ENCODE peak calls at places on chromosome 9, in five cellular contexts. One of them, this sample, is unnamed.

GRCh38 chr9:109627042-109627441 is 128.9 kb upstream of the PTPN3 start:
- DNase-seq in T follicular helper cell: no peak
- DNase-seq in stimulated activated CD4-positive, alpha-beta T cell treated with anti-CD3 and anti-CD28 coated beads, Interleukin-2, amount 100 ng/mL, for 24 hours: no peak
- DNase-seq in activated CD8-positive, alpha-beta memory T cell treated with anti-CD3 and anti-CD28 coated beads for 48 hours: no peak
- DNase-seq in GM10248: no peak
- DNase-seq in this sample: no peak

GRCh38 chr9:131738838-131739191 is 1.1 kb downstream of the RAPGEF1 start:
- DNase-seq in stimulated activated CD4-positive, alpha-beta T cell treated with anti-CD3 and anti-CD28 coated beads, Interleukin-2, amount 100 ng/mL, for 24 hours: no peak
- DNase-seq in GM10248: no peak
- DNase-seq in activated CD8-positive, alpha-beta memory T cell treated with anti-CD3 and anti-CD28 coated beads for 48 hours: no peak
- DNase-seq in T follicular helper cell: no peak
- DNase-seq in this sample: peak

GRCh38 chr9:120478208-120478607 is 101.8 kb downstream of the CDK5RAP2 start:
- DNase-seq in activated CD8-positive, alpha-beta memory T cell treated with anti-CD3 and anti-CD28 coated beads for 48 hours: no peak
- DNase-seq in stimulated activated CD4-positive, alpha-beta T cell treated with anti-CD3 and anti-CD28 coated beads, Interleukin-2, amount 100 ng/mL, for 24 hours: no peak
- DNase-seq in T follicular helper cell: no peak
- DNase-seq in GM10248: no peak
- DNase-seq in this sample: no peak

GRCh38 chr9:113599647-113600476 is 136.3 kb downstream of the RGS3 start:
- DNase-seq in activated CD8-positive, alpha-beta memory T cell treated with anti-CD3 and anti-CD28 coated beads for 48 hours: no peak
- DNase-seq in stimulated activated CD4-positive, alpha-beta T cell treated with anti-CD3 and anti-CD28 coated beads, Interleukin-2, amount 100 ng/mL, for 24 hours: no peak
- DNase-seq in T follicular helper cell: no peak
- DNase-seq in GM10248: no peak
- DNase-seq in this sample: no peak

GRCh38 chr9:27053369-27054057 is 48.0 kb upstream of the LRRC19 start:
- DNase-seq in GM10248: no peak
- DNase-seq in T follicular helper cell: no peak
- DNase-seq in stimulated activated CD4-positive, alpha-beta T cell treated with anti-CD3 and anti-CD28 coated beads, Interleukin-2, amount 100 ng/mL, for 24 hours: no peak
- DNase-seq in activated CD8-positive, alpha-beta memory T cell treated with anti-CD3 and anti-CD28 coated beads for 48 hours: no peak
- DNase-seq in this sample: no peak

GRCh38 chr9:114413909-114414308 is 26.1 kb upstream of the AKNA start:
- DNase-seq in T follicular helper cell: no peak
- DNase-seq in GM10248: peak
- DNase-seq in stimulated activated CD4-positive, alpha-beta T cell treated with anti-CD3 and anti-CD28 coated beads, Interleukin-2, amount 100 ng/mL, for 24 hours: no peak
- DNase-seq in activated CD8-positive, alpha-beta memory T cell treated with anti-CD3 and anti-CD28 coated beads for 48 hours: no peak
- DNase-seq in this sample: no peak

GRCh38 chr9:14439555-14439954 is 125.6 kb upstream of the NFIB start:
- DNase-seq in T follicular helper cell: no peak
- DNase-seq in activated CD8-positive, alpha-beta memory T cell treated with anti-CD3 and anti-CD28 coated beads for 48 hours: no peak
- DNase-seq in stimulated activated CD4-positive, alpha-beta T cell treated with anti-CD3 and anti-CD28 coated beads, Interleukin-2, amount 100 ng/mL, for 24 hours: no peak
- DNase-seq in GM10248: no peak
- DNase-seq in this sample: no peak

GRCh38 chr9:88085481-88085880 is 52.8 kb downstream of the SPATA31C2 start:
- DNase-seq in activated CD8-positive, alpha-beta memory T cell treated with anti-CD3 and anti-CD28 coated beads for 48 hours: no peak
- DNase-seq in T follicular helper cell: no peak
- DNase-seq in stimulated activated CD4-positive, alpha-beta T cell treated with anti-CD3 and anti-CD28 coated beads, Interleukin-2, amount 100 ng/mL, for 24 hours: no peak
- DNase-seq in GM10248: no peak
- DNase-seq in this sample: no peak

GRCh38 chr9:112774006-112774996 is 23.7 kb downstream of the SNX30 start:
- DNase-seq in T follicular helper cell: no peak
- DNase-seq in activated CD8-positive, alpha-beta memory T cell treated with anti-CD3 and anti-CD28 coated beads for 48 hours: no peak
- DNase-seq in stimulated activated CD4-positive, alpha-beta T cell treated with anti-CD3 and anti-CD28 coated beads, Interleukin-2, amount 100 ng/mL, for 24 hours: no peak
- DNase-seq in GM10248: no peak
- DNase-seq in this sample: no peak

GRCh38 chr9:73423891-73424290 is 272.2 kb downstream of the ANXA1 start:
- DNase-seq in GM10248: no peak
- DNase-seq in activated CD8-positive, alpha-beta memory T cell treated with anti-CD3 and anti-CD28 coated beads for 48 hours: no peak
- DNase-seq in T follicular helper cell: no peak
- DNase-seq in stimulated activated CD4-positive, alpha-beta T cell treated with anti-CD3 and anti-CD28 coated beads, Interleukin-2, amount 100 ng/mL, for 24 hours: no peak
- DNase-seq in this sample: no peak

GRCh38 chr9:86926130-86926529 is 21.2 kb downstream of the GAS1 start:
- DNase-seq in GM10248: no peak
- DNase-seq in stimulated activated CD4-positive, alpha-beta T cell treated with anti-CD3 and anti-CD28 coated beads, Interleukin-2, amount 100 ng/mL, for 24 hours: no peak
- DNase-seq in activated CD8-positive, alpha-beta memory T cell treated with anti-CD3 and anti-CD28 coated beads for 48 hours: no peak
- DNase-seq in T follicular helper cell: no peak
- DNase-seq in this sample: no peak

GRCh38 chr9:2623046-2623865 is 1.7 kb downstream of the VLDLR start:
- DNase-seq in GM10248: peak
- DNase-seq in stimulated activated CD4-positive, alpha-beta T cell treated with anti-CD3 and anti-CD28 coated beads, Interleukin-2, amount 100 ng/mL, for 24 hours: peak
- DNase-seq in activated CD8-positive, alpha-beta memory T cell treated with anti-CD3 and anti-CD28 coated beads for 48 hours: no peak
- DNase-seq in T follicular helper cell: no peak
- DNase-seq in this sample: peak

GRCh38 chr9:113572076-113572861 is 108.7 kb downstream of the RGS3 start:
- DNase-seq in GM10248: no peak
- DNase-seq in T follicular helper cell: no peak
- DNase-seq in activated CD8-positive, alpha-beta memory T cell treated with anti-CD3 and anti-CD28 coated beads for 48 hours: no peak
- DNase-seq in stimulated activated CD4-positive, alpha-beta T cell treated with anti-CD3 and anti-CD28 coated beads, Interleukin-2, amount 100 ng/mL, for 24 hours: no peak
- DNase-seq in this sample: no peak

GRCh38 chr9:76018244-76018643 is 127.8 kb downstream of the PCSK5 start:
- DNase-seq in T follicular helper cell: peak
- DNase-seq in GM10248: no peak
- DNase-seq in stimulated activated CD4-positive, alpha-beta T cell treated with anti-CD3 and anti-CD28 coated beads, Interleukin-2, amount 100 ng/mL, for 24 hours: no peak
- DNase-seq in activated CD8-positive, alpha-beta memory T cell treated with anti-CD3 and anti-CD28 coated beads for 48 hours: no peak
- DNase-seq in this sample: no peak

GRCh38 chr9:2390028-2390427 is 231.6 kb upstream of the VLDLR start:
- DNase-seq in activated CD8-positive, alpha-beta memory T cell treated with anti-CD3 and anti-CD28 coated beads for 48 hours: no peak
- DNase-seq in GM10248: no peak
- DNase-seq in stimulated activated CD4-positive, alpha-beta T cell treated with anti-CD3 and anti-CD28 coated beads, Interleukin-2, amount 100 ng/mL, for 24 hours: no peak
- DNase-seq in T follicular helper cell: no peak
- DNase-seq in this sample: no peak

GRCh38 chr9:137680445-137681358 is 61.9 kb downstream of the EHMT1 start:
- DNase-seq in T follicular helper cell: no peak
- DNase-seq in activated CD8-positive, alpha-beta memory T cell treated with anti-CD3 and anti-CD28 coated beads for 48 hours: no peak
- DNase-seq in GM10248: no peak
- DNase-seq in stimulated activated CD4-positive, alpha-beta T cell treated with anti-CD3 and anti-CD28 coated beads, Interleukin-2, amount 100 ng/mL, for 24 hours: no peak
- DNase-seq in this sample: no peak

GRCh38 chr9:114504341-114505186 is 709 bp downstream of the WHRN start:
- DNase-seq in activated CD8-positive, alpha-beta memory T cell treated with anti-CD3 and anti-CD28 coated beads for 48 hours: no peak
- DNase-seq in stimulated activated CD4-positive, alpha-beta T cell treated with anti-CD3 and anti-CD28 coated beads, Interleukin-2, amount 100 ng/mL, for 24 hours: peak
- DNase-seq in T follicular helper cell: peak
- DNase-seq in GM10248: peak
- DNase-seq in this sample: no peak

GRCh38 chr9:108300296-108301287 is 555.2 kb downstream of the ACTL7B start:
- DNase-seq in stimulated activated CD4-positive, alpha-beta T cell treated with anti-CD3 and anti-CD28 coated beads, Interleukin-2, amount 100 ng/mL, for 24 hours: no peak
- DNase-seq in T follicular helper cell: no peak
- DNase-seq in GM10248: no peak
- DNase-seq in activated CD8-positive, alpha-beta memory T cell treated with anti-CD3 and anti-CD28 coated beads for 48 hours: no peak
- DNase-seq in this sample: no peak

GRCh38 chr9:127780126-127780885 is 1.8 kb upstream of the SH2D3C start:
- DNase-seq in T follicular helper cell: no peak
- DNase-seq in GM10248: no peak
- DNase-seq in activated CD8-positive, alpha-beta memory T cell treated with anti-CD3 and anti-CD28 coated beads for 48 hours: no peak
- DNase-seq in stimulated activated CD4-positive, alpha-beta T cell treated with anti-CD3 and anti-CD28 coated beads, Interleukin-2, amount 100 ng/mL, for 24 hours: no peak
- DNase-seq in this sample: no peak

GRCh38 chr9:78668148-78668825 is 371.4 kb downstream of the PSAT1 start:
- DNase-seq in activated CD8-positive, alpha-beta memory T cell treated with anti-CD3 and anti-CD28 coated beads for 48 hours: no peak
- DNase-seq in stimulated activated CD4-positive, alpha-beta T cell treated with anti-CD3 and anti-CD28 coated beads, Interleukin-2, amount 100 ng/mL, for 24 hours: no peak
- DNase-seq in T follicular helper cell: no peak
- DNase-seq in GM10248: no peak
- DNase-seq in this sample: no peak

GRCh38 chr9:86187121-86187520 is 72.3 kb downstream of the C9orf153 start:
- DNase-seq in GM10248: no peak
- DNase-seq in activated CD8-positive, alpha-beta memory T cell treated with anti-CD3 and anti-CD28 coated beads for 48 hours: no peak
- DNase-seq in stimulated activated CD4-positive, alpha-beta T cell treated with anti-CD3 and anti-CD28 coated beads, Interleukin-2, amount 100 ng/mL, for 24 hours: no peak
- DNase-seq in T follicular helper cell: no peak
- DNase-seq in this sample: peak

This sample was measured in H1.